ENCODE peak calls at places on chromosomes 5 and 9, in seven cellular contexts. F, M, H, Q, S, V and Z are unnamed samples.

GRCh38 chr5:173573126-173573960 is 43.1 kb downstream of the BOD1 start:
- DNase-seq in F (peak), S (peak), M (peak), H (peak), V (peak), Q (no peak), Z (peak)

GRCh38 chr9:130825051-130825651 is 9.9 kb upstream of the ABL1 start:
- DNase-seq in M (no peak), Q (no peak), V (no peak), H (peak), S (no peak), F (peak), Z (no peak)

GRCh38 chr9:125659954-125660353 is 47.1 kb downstream of the MAPKAP1 start:
- DNase-seq in F (peak), H (peak), Q (peak), S (peak), V (no peak), M (no peak), Z (peak)

GRCh38 chr5:10745133-10745532 is 15.9 kb downstream of the DAP start:
- DNase-seq in H (peak), M (no peak), V (no peak), Q (no peak), S (no peak), F (peak), Z (no peak)

GRCh38 chr5:126526493-126526892 is 68.5 kb downstream of the ALDH7A1 start:
- DNase-seq in H (peak), Q (no peak), F (no peak), M (no peak), V (no peak), S (no peak), Z (no peak)

GRCh38 chr9:130996672-130997394 is 12.1 kb upstream of the LAMC3 start:
- DNase-seq in Q (no peak), S (no peak), F (no peak), H (no peak), M (no peak), V (no peak), Z (no peak)

GRCh38 chr9:89710689-89711088 is 105.9 kb downstream of the GADD45G start:
- DNase-seq in F (peak), V (no peak), H (no peak), M (no peak), S (no peak), Q (no peak), Z (no peak)

GRCh38 chr9:129869585-129870501 is 34.6 kb downstream of the USP20 start:
- DNase-seq in H (no peak), V (no peak), S (no peak), F (no peak), M (no peak), Q (no peak), Z (no peak)

GRCh38 chr5:133785182-133785581 is 172.8 kb upstream of the FSTL4 start:
- DNase-seq in F (no peak), S (no peak), V (no peak), Q (no peak), M (no peak), H (no peak), Z (no peak)

GRCh38 chr9:129317179-129318011 is 139.3 kb upstream of the IER5L start:
- DNase-seq in S (peak), V (no peak), H (peak), M (peak), F (peak), Q (no peak), Z (peak)

GRCh38 chr5:147439253-147439652 is 70.6 kb downstream of the DPYSL3 start:
- DNase-seq in Q (no peak), M (no peak), V (no peak), F (peak), S (no peak), H (peak), Z (no peak)

GRCh38 chr5:98468188-98468869 is 305.1 kb upstream of the RGMB start:
- DNase-seq in Q (peak), F (peak), S (no peak), V (no peak), M (no peak), H (peak), Z (no peak)

GRCh38 chr5:161471551-161471950 is 75.0 kb downstream of the GABRB2 start:
- DNase-seq in Q (no peak), S (no peak), F (no peak), V (no peak), M (no peak), H (no peak), Z (no peak)

GRCh38 chr5:144142030-144142825 is 28.2 kb downstream of the YIPF5 start:
- DNase-seq in S (peak), H (peak), F (peak), Q (no peak), M (no peak), V (no peak), Z (peak)

GRCh38 chr5:117859161-117859560 is 1129.2 kb downstream of the DTWD2 start:
- DNase-seq in Q (no peak), M (no peak), S (no peak), H (no peak), V (no peak), F (no peak), Z (no peak)

GRCh38 chr5:109844695-109845094 is 155.0 kb downstream of the MAN2A1 start:
- DNase-seq in Q (no peak), V (no peak), M (no peak), S (no peak), H (peak), F (peak), Z (no peak)

GRCh38 chr5:53288511-53288910 is 179.0 kb upstream of the MOCS2 start:
- DNase-seq in Q (no peak), F (no peak), S (no peak), V (no peak), H (no peak), M (no peak), Z (no peak)

GRCh38 chr5:98721231-98721928 is 52.1 kb upstream of the RGMB start:
- DNase-seq in F (peak), M (no peak), V (no peak), S (no peak), H (peak), Q (no peak), Z (no peak)

GRCh38 chr5:40483316-40483715 is 196.4 kb upstream of the PTGER4 start:
- DNase-seq in S (no peak), F (peak), Q (no peak), H (peak), M (no peak), V (no peak), Z (no peak)

GRCh38 chr5:150407097-150407720 is 5.5 kb downstream of the CD74 start:
- DNase-seq in M (no peak), F (no peak), H (no peak), Q (no peak), S (peak), V (no peak), Z (no peak)

GRCh38 chr5:45411971-45412612 is 284.1 kb downstream of the HCN1 start:
- DNase-seq in M (no peak), S (no peak), F (peak), V (no peak), H (no peak), Q (no peak), Z (no peak)

GRCh38 chr9:113520109-113520642 is 56.6 kb downstream of the RGS3 start:
- DNase-seq in V (no peak), H (no peak), M (no peak), F (no peak), S (peak), Q (no peak), Z (peak)

GRCh38 chr9:15400281-15400941 is 22.3 kb upstream of the SNAPC3 start:
- DNase-seq in V (no peak), Q (no peak), F (no peak), S (no peak), M (no peak), H (peak), Z (no peak)

GRCh38 chr5:51392689-51393199 is 9.5 kb downstream of the ISL1 start:
- DNase-seq in Q (no peak), V (no peak), M (no peak), F (no peak), H (no peak), S (no peak), Z (no peak)

GRCh38 chr5:113214026-113214425 is 220.8 kb downstream of the TSSK1B start:
- DNase-seq in S (no peak), V (no peak), Q (no peak), M (no peak), H (no peak), F (no peak), Z (no peak)

GRCh38 chr5:53425598-53426516 is 54.6 kb upstream of the FST start:
- DNase-seq in M (no peak), V (peak), F (peak), H (peak), Q (no peak), S (peak), Z (no peak)

GRCh38 chr5:158935215-158935614 is 164.5 kb downstream of the EBF1 start:
- DNase-seq in V (no peak), H (no peak), Q (no peak), F (no peak), S (no peak), M (no peak), Z (no peak)

GRCh38 chr5:126513703-126514102 is 81.3 kb downstream of the ALDH7A1 start:
- DNase-seq in H (no peak), V (no peak), M (no peak), S (no peak), Q (no peak), F (no peak), Z (no peak)

GRCh38 chr9:137395666-137396010 is 27.3 kb downstream of the EXD3 start:
- DNase-seq in V (no peak), M (no peak), F (no peak), Q (no peak), S (no peak), H (no peak), Z (no peak)

GRCh38 chr5:175828676-175829075 is 42.7 kb upstream of the CPLX2 start:
- DNase-seq in F (no peak), H (no peak), Q (no peak), V (no peak), S (no peak), M (no peak), Z (no peak)

DNA sequence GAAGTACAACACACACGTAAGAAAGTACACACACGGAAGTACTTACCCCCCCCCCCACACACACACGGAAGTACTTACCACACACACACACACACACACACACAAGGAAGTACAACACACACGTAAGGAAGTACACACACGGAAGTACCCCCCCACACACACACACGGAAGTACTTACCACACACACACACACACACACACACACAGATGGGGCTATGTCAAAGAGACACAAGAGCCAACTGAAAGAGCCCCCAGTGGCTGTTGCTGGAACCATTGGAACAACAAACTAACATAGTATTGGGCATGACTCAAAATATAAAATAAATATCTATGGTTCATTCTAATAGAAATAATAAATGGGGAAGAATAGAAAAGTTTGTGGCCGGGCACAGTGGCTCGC is 4.9 kb upstream of the MAPK9 start:
- DNase-seq in V (no peak), Q (no peak), S (peak), F (peak), H (peak), M (no peak), Z (no peak)
- TF ChIP-seq CTCF in V (no peak), Q (no peak), S (no peak), F (peak), H (no peak), M (no peak), Z (no peak)

DNA sequence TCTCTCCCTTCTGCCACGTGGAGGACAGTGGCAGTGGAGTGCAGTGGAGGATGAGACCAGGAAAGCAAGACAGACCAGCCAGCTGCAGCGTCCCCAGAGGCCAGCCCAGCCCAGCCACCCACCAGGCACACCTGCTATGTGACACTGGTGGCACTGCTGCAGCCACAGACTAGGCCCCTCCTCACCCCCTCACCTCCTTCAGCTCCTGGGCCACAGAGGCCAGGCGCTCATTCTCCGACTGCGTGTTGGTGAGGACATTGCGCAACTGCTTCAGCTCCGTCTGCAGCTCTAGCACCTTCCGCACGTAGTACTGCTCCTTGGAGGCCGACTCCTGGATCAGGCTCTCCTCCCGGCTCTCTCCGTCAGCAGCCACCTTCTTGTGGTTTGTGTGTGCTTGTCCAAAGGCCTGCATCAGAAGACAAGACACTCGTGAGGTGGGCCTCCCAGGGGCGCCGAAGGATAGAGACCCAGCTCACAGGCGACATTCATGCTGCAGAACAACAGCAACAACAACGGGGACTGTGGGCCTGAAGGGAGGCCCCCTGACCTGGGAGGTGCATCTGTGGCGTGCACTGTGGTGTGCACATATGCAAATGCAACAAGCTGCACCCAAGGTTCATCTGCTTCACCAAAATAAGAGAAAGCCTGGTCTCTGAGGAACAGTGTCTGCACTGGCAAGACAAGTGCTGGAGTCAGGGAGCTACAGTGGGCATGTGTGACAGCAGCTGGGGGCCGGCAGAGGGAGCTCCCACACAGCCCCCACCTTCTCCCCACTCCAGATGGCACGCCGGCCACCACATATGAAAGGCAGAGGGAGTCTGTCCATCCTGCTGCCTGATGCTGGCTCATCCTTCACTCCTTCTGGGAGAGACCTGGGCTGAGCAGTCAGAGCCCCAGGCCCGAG is 35.5 kb downstream of the BICD2 start:
- DNase-seq in V (no peak), F (peak), Q (no peak), M (no peak), H (peak), S (peak), Z (peak)
- TF ChIP-seq CTCF in V (no peak), F (peak), Q (no peak), M (no peak), H (peak), S (peak), Z (peak)

GRCh38 chr9:1429328-1429727 is 379.2 kb downstream of the DMRT2 start:
- DNase-seq in Q (no peak), H (peak), S (peak), V (peak), F (peak), M (no peak), Z (no peak)
- TF ChIP-seq CTCF in Q (peak), H (peak), S (peak), V (no peak), F (peak), M (no peak), Z (peak)

DNA sequence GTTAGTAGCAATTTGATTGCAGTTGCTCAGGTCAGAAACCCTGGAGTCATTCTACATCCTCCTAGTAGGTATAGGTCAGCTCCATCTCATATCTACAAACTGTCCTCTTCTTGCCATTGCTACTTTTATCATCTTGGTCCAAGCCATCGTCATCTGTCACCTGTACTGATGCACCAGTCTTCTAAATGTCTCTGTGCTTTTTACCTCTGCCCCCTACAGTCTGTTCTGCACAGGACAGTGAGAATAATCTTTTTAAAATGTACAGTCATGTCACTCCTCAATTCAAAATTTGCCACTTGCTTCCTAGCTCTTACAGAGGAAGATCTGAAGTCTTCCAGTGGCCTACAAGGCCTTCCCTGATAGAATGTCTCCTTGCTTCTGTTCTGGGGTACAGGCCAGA is 6.8 kb downstream of the NNT start:
- DNase-seq in Q (no peak), V (no peak), S (peak), F (peak), H (peak), M (no peak), Z (no peak)
- TF ChIP-seq CTCF in Q (peak), V (no peak), S (peak), F (peak), H (peak), M (no peak), Z (peak)

GRCh38 chr9:109192732-109193361 is 25.8 kb upstream of the FRRS1L start:
- DNase-seq in Q (no peak), H (no peak), V (peak), S (peak), F (no peak), M (no peak), Z (no peak)
- TF ChIP-seq CTCF in Q (peak), H (peak), V (no peak), S (peak), F (peak), M (no peak), Z (peak)

GRCh38 chr5:171975877-171976667 is 30.4 kb downstream of the FBXW11 start:
- DNase-seq in H (no peak), V (no peak), Q (no peak), M (no peak), F (no peak), S (no peak), Z (no peak)

GRCh38 chr5:171979606-171980005 is 26.8 kb downstream of the FBXW11 start:
- DNase-seq in S (no peak), V (no peak), M (no peak), F (no peak), H (no peak), Q (no peak), Z (no peak)

GRCh38 chr5:171978016-171978415 is 28.4 kb downstream of the FBXW11 start:
- DNase-seq in S (peak), V (no peak), F (no peak), M (no peak), Q (no peak), H (no peak), Z (no peak)

GRCh38 chr5:171978519-171978918 is 27.9 kb downstream of the FBXW11 start:
- DNase-seq in M (no peak), H (no peak), F (no peak), Q (no peak), V (no peak), S (peak), Z (no peak)

GRCh38 chr5:171975262-171975876 is 31.1 kb downstream of the FBXW11 start:
- DNase-seq in H (peak), M (no peak), S (no peak), F (no peak), Q (no peak), V (no peak), Z (no peak)
- TF ChIP-seq CTCF in H (no peak), M (no peak), S (no peak), F (no peak), Q (no peak), V (no peak), Z (no peak)

GRCh38 chr5:107303581-107303980 is 367.2 kb downstream of the EFNA5 start:
- DNase-seq in F (no peak), Q (no peak), M (no peak), V (no peak), S (no peak), H (no peak), Z (no peak)

GRCh38 chr5:107304671-107305070 is 366.1 kb downstream of the EFNA5 start:
- DNase-seq in Q (no peak), H (no peak), F (no peak), M (no peak), S (no peak), V (no peak), Z (no peak)

GRCh38 chr5:107303163-107303562 is 367.6 kb downstream of the EFNA5 start:
- DNase-seq in M (no peak), S (no peak), F (no peak), H (no peak), V (no peak), Q (no peak), Z (no peak)

GRCh38 chr5:107305999-107306398 is 364.7 kb downstream of the EFNA5 start:
- DNase-seq in S (no peak), V (no peak), Q (no peak), H (no peak), F (no peak), M (no peak), Z (no peak)

DNA sequence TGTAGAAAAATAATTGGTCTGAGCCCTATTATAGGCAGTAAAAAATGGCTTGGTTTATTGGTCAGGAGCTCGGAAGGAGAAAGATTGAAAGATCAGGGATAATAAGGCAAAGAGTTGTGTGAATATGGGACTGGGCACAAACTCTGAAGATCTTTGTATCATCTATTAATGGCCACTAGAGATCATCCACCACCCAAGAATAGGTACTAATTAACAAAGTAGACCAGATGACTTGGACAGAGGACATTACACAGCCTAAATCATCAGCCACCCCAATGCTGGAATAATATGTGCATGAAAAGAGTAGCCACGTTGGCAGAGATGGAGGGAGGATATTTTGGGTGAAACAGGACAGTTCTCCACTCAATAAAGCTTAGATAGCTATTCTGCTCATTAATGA is 364.1 kb downstream of the EFNA5 start:
- DNase-seq in S (peak), H (no peak), M (no peak), V (no peak), F (peak), Q (no peak), Z (no peak)
- TF ChIP-seq CTCF in S (no peak), H (no peak), M (no peak), V (no peak), F (no peak), Q (no peak), Z (no peak)

GRCh38 chr5:87069974-87070608 is 197.6 kb upstream of the RASA1 start:
- DNase-seq in S (peak), Q (peak), F (peak), V (peak), M (no peak), H (peak), Z (peak)
- TF ChIP-seq CTCF in S (peak), Q (peak), F (peak), V (no peak), M (no peak), H (peak), Z (peak)

GRCh38 chr5:64384761-64385160 is 121.1 kb upstream of the RGS7BP start:
- DNase-seq in M (no peak), Q (no peak), S (peak), H (peak), F (peak), V (peak), Z (peak)
- TF ChIP-seq CTCF in M (no peak), Q (no peak), S (peak), H (no peak), F (no peak), V (peak), Z (no peak)

GRCh38 chr5:176845392-176845713 is 35.0 kb downstream of the UNC5A start:
- DNase-seq in Q (no peak), H (no peak), V (no peak), S (no peak), F (no peak), M (no peak), Z (no peak)
- TF ChIP-seq CTCF in Q (no peak), H (no peak), V (no peak), S (no peak), F (no peak), M (no peak), Z (no peak)